ENCODE peak calls at places on chromosome 4, in seven cellular contexts. F is psoas muscle, X is natural killer cell, Z is cardiac fibroblast, D is epithelial cell of esophagus, V is fibroblast of pulmonary artery, L is neural crest cell. P is an unnamed sample.

GRCh38 chr4:118741456-118741855 is 56.3 kb downstream of the METTL14 start:
- DNase-seq in F (no peak), X (no peak), Z (peak), D (no peak), V (peak), L (no peak), P (no peak)

GRCh38 chr4:82957045-82957444 is 53.6 kb downstream of the LIN54 start:
- DNase-seq in F (no peak), X (no peak), Z (no peak), D (peak), V (no peak), L (no peak), P (no peak)

GRCh38 chr4:45100936-45101818 is 374.8 kb upstream of the GNPDA2 start:
- DNase-seq in F (no peak), X (no peak), Z (no peak), D (no peak), V (no peak), L (no peak), P (no peak)

GRCh38 chr4:124810814-124811213 is 98.3 kb upstream of the ANKRD50 start:
- DNase-seq in F (no peak), X (no peak), Z (peak), D (no peak), V (no peak), L (no peak), P (no peak)

GRCh38 chr4:141462361-141462760 is 174.0 kb upstream of the IL15 start:
- DNase-seq in F (no peak), X (no peak), Z (no peak), D (peak), V (no peak), L (no peak), P (no peak)

GRCh38 chr4:71004281-71004851 is 10.9 kb downstream of the DCK start:
- DNase-seq in F (no peak), X (peak), Z (no peak), D (no peak), V (no peak), L (no peak), P (no peak)

GRCh38 chr4:36006226-36006625 is 238.1 kb downstream of the ARAP2 start:
- DNase-seq in F (no peak), X (no peak), Z (peak), D (peak), V (peak), L (no peak), P (no peak)

GRCh38 chr4:177974461-177974860 is 532.2 kb upstream of the AGA start:
- DNase-seq in F (no peak), X (no peak), Z (no peak), D (no peak), V (no peak), L (no peak), P (no peak)

GRCh38 chr4:24872720-24873119 is 40.1 kb downstream of the CCDC149 start:
- DNase-seq in F (no peak), X (no peak), Z (no peak), D (no peak), V (no peak), L (no peak), P (no peak)

GRCh38 chr4:156190606-156191005 is 236.9 kb upstream of the CTSO start:
- DNase-seq in F (no peak), X (no peak), Z (peak), D (peak), V (peak), L (no peak), P (no peak)

GRCh38 chr4:184955636-184956035 is 62.7 kb upstream of the HELT start:
- DNase-seq in F (no peak), X (no peak), Z (no peak), D (no peak), V (no peak), L (no peak), P (no peak)

GRCh38 chr4:2852481-2852881 is 8.8 kb downstream of the ADD1 start:
- DNase-seq in F (peak), X (no peak), Z (no peak), D (no peak), V (no peak), L (no peak), P (no peak)

GRCh38 chr4:79147251-79147650 is 178.6 kb downstream of the NAA11 start:
- DNase-seq in F (no peak), X (no peak), Z (no peak), D (peak), V (no peak), L (no peak), P (no peak)

GRCh38 chr4:52051213-52051614 is at the start of gene SPATA18:
- DNase-seq in F (peak), X (no peak), Z (peak), D (peak), V (no peak), L (peak), P (peak)

GRCh38 chr4:8305851-8306361 is 36.4 kb downstream of the HTRA3 start:
- DNase-seq in F (peak), X (no peak), Z (no peak), D (no peak), V (no peak), L (no peak), P (no peak)

GRCh38 chr4:55609393-55609821 is 17.4 kb upstream of the PDCL2 start:
- DNase-seq in F (no peak), X (no peak), Z (peak), D (peak), V (peak), L (no peak), P (no peak)

GRCh38 chr4:154332681-154333421 is 158.7 kb downstream of the DCHS2 start:
- DNase-seq in F (peak), X (peak), Z (peak), D (peak), V (peak), L (no peak), P (no peak)

GRCh38 chr4:110869862-110870577 is 247.1 kb upstream of the PITX2 start:
- DNase-seq in F (no peak), X (no peak), Z (peak), D (no peak), V (no peak), L (no peak), P (no peak)

GRCh38 chr4:103934178-103934789 is 214.5 kb upstream of the TACR3 start:
- DNase-seq in F (no peak), X (no peak), Z (peak), D (peak), V (peak), L (peak), P (no peak)

GRCh38 chr4:16245241-16245640 is 19.0 kb upstream of the TAPT1 start:
- DNase-seq in F (no peak), X (no peak), Z (no peak), D (no peak), V (no peak), L (no peak), P (no peak)

GRCh38 chr4:46793036-46793435 is 116.0 kb downstream of the COX7B2 start:
- DNase-seq in F (no peak), X (no peak), Z (no peak), D (no peak), V (no peak), L (no peak), P (no peak)

GRCh38 chr4:113969935-113970334 is 9.5 kb downstream of the ARSJ start:
- DNase-seq in F (no peak), X (no peak), Z (no peak), D (peak), V (peak), L (no peak), P (no peak)

GRCh38 chr4:182250446-182250845 is 7.2 kb downstream of the TENM3 start:
- DNase-seq in F (no peak), X (no peak), Z (no peak), D (peak), V (no peak), L (no peak), P (no peak)

GRCh38 chr4:89653012-89653411 is 183.9 kb downstream of the SNCA start:
- DNase-seq in F (no peak), X (no peak), Z (no peak), D (no peak), V (no peak), L (no peak), P (no peak)

GRCh38 chr4:154643493-154643892 is 31.0 kb upstream of the FGG start:
- DNase-seq in F (no peak), X (no peak), Z (no peak), D (peak), V (peak), L (no peak), P (no peak)

GRCh38 chr4:108165601-108166000 is 3.1 kb downstream of the LEF1 start:
- DNase-seq in F (no peak), X (no peak), Z (no peak), D (no peak), V (no peak), L (no peak), P (no peak)

GRCh38 chr4:81919238-81919637 is 447.5 kb upstream of the RASGEF1B start:
- DNase-seq in F (no peak), X (no peak), Z (peak), D (peak), V (peak), L (no peak), P (no peak)
- TF ChIP-seq CTCF in F (no peak), X (no peak), Z (no peak), D (peak), V (peak), L (peak), P (peak)

GRCh38 chr4:74969507-74970474 is 36.9 kb downstream of the PARM1 start:
- DNase-seq in F (peak), X (no peak), Z (peak), D (no peak), V (peak), L (no peak), P (no peak)
- TF ChIP-seq CTCF in F (peak), X (no peak), Z (peak), D (no peak), V (peak), L (peak), P (peak)

GRCh38 chr4:6263541-6264540 is 5.8 kb upstream of the WFS1 start:
- DNase-seq in F (no peak), X (no peak), Z (peak), D (peak), V (peak), L (no peak), P (no peak)
- TF ChIP-seq CTCF in F (peak), X (no peak), Z (peak), D (peak), V (peak), L (peak), P (peak)

DNA sequence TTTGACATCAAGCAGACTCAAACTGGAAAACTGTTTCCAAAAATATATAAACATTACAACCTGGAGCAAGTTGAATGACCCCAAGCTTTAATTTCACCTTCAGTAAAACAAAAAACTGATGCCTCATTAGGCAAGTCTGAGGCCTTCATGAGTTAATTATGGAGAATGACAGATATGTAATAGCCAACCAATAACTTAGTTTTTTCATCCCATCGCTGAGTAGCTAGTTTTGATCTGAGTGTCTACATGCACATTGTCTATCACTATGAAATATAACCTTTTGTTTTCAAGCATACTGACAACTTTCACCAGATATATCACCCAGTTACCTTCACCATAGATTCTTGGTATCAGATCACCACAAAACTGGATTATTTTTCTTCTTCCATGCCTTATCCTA is 16.4 kb downstream of the PRKG2 start:
- DNase-seq in F (no peak), X (no peak), Z (no peak), D (no peak), V (no peak), L (no peak), P (no peak)
- TF ChIP-seq CTCF in F (no peak), X (no peak), Z (no peak), D (no peak), V (no peak), L (no peak), P (no peak)

DNA sequence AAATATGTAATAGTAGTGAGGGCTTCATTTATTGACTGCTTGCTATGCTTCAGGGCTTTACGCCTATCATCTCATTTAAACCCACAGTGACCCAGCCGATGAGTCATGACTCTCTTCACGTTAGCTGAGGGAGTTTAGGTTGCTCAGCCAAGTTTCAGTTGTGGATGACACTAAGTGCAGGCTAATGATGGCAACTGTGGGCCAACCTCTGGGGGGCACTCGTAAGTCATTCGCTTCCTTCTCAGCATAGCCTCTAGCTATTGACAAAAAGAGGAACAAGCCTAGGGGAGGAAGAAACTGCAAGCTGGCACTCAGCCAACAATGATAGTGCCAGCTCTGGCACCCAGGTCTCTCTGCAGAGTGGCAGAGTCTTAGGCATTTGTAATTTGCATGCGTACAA is 325.0 kb downstream of the ARHGAP10 start:
- DNase-seq in F (peak), X (peak), Z (peak), D (peak), V (peak), L (no peak), P (no peak)
- TF ChIP-seq CTCF in F (no peak), X (peak), Z (no peak), D (no peak), V (no peak), L (no peak), P (no peak)

GRCh38 chr4:122798101-122798500 is 28.5 kb upstream of the FGF2 start:
- DNase-seq in F (no peak), X (no peak), Z (peak), D (peak), V (peak), L (no peak), P (no peak)
- TF ChIP-seq CTCF in F (peak), X (no peak), Z (peak), D (no peak), V (peak), L (no peak), P (no peak)

DNA sequence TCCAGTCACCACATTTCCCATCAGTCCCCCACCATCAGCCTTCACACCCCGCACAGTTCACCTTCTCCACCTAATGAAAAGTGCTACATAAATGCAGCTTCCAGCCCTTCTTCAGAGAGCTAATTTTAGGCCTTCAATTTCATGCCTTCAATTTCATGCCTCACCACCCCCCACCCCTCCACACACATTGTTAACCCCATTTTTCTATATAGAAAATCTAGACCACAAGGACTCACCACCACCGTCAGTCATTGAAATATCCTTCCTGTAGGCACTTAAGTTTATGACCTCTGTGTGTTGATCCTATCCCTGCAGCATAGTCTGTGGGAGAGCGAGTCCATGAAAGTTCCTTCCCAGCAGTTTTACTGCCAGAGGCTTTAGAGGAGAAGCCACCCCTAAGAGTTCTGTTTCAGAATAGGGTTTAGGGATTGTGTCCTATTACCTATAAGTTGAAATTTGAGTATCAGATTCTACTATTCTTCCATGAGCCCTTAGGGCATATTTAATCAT is 32.2 kb upstream of the COL25A1 start:
- DNase-seq in F (no peak), X (no peak), Z (no peak), D (no peak), V (no peak), L (no peak), P (no peak)
- TF ChIP-seq CTCF in F (no peak), X (no peak), Z (no peak), D (no peak), V (no peak), L (no peak), P (no peak)

DNA sequence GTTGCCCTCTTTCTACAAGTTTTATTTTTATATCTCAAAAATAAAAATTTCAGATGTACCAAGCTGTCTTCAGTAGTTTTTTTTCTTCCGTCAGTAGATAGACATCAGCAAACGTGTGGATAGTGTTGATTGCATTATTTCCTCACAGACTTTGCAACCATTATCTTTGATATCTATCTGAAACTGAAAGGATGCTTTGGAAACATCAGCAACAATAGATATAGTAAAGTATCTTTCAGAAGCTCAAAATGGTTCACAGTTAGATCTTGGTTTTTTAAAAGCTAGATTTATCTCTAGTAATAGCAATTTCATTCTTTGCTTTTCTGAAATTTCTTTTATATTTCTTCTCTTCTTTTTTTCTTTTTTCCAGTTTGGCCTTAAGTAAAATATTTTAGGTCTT is 246.9 kb upstream of the PCDH7 start:
- DNase-seq in F (no peak), X (no peak), Z (no peak), D (no peak), V (no peak), L (no peak), P (no peak)
- TF ChIP-seq CTCF in F (no peak), X (no peak), Z (no peak), D (no peak), V (no peak), L (no peak), P (no peak)

GRCh38 chr4:158578476-158578875 is 56.8 kb downstream of the RXFP1 start:
- DNase-seq in F (no peak), X (no peak), Z (peak), D (peak), V (peak), L (no peak), P (no peak)
- TF ChIP-seq CTCF in F (no peak), X (no peak), Z (peak), D (peak), V (peak), L (peak), P (no peak)